ENCODE peak calls at places on chromosomes 6 and 20, in four cellular contexts. E is mesendoderm, S is H9, O is H1. G is an unnamed sample.

GRCh38 chr20:55535366-55535765 is 470.0 kb downstream of the CBLN4 start:
- DNase-seq in E (no peak), S (no peak), O (no peak), G (no peak)

GRCh38 chr20:57588596-57588995 is 27.7 kb downstream of the PCK1 start:
- DNase-seq in E (no peak), S (no peak), O (no peak), G (no peak)

GRCh38 chr6:70717038-70717801 is 49.5 kb downstream of the SMAP1 start:
- DNase-seq in E (no peak), S (no peak), O (no peak), G (no peak)

GRCh38 chr6:110491644-110492317 is 15.4 kb upstream of the SLC22A16 start:
- DNase-seq in E (peak), S (no peak), O (no peak), G (peak)

GRCh38 chr6:19399406-19399805 is 437.8 kb upstream of the ID4 start:
- DNase-seq in E (no peak), S (no peak), O (no peak), G (peak)

GRCh38 chr6:6758915-6759654 is 170.6 kb downstream of the LY86 start:
- DNase-seq in E (peak), S (peak), O (no peak), G (peak)

GRCh38 chr20:43586641-43587040 is 4.1 kb upstream of the IFT52 start:
- DNase-seq in E (no peak), S (no peak), O (no peak), G (no peak)

GRCh38 chr6:102670756-102671155 is 1277.2 kb downstream of the GRIK2 start:
- DNase-seq in E (no peak), S (no peak), O (no peak), G (no peak)

GRCh38 chr6:134398453-134398852 is 80.5 kb upstream of the SGK1 start:
- DNase-seq in E (no peak), S (no peak), O (no peak), G (no peak)

GRCh38 chr6:30075094-30075986 is at the start of gene RNF39:
- DNase-seq in E (no peak), S (no peak), O (no peak), G (no peak)

GRCh38 chr6:140909620-140910019 is 1223.1 kb upstream of the GJE1 start:
- DNase-seq in E (no peak), S (no peak), O (no peak), G (peak)

GRCh38 chr20:58246346-58246745 is 17.9 kb upstream of the ANKRD60 start:
- DNase-seq in E (peak), S (peak), O (no peak), G (no peak)

DNA sequence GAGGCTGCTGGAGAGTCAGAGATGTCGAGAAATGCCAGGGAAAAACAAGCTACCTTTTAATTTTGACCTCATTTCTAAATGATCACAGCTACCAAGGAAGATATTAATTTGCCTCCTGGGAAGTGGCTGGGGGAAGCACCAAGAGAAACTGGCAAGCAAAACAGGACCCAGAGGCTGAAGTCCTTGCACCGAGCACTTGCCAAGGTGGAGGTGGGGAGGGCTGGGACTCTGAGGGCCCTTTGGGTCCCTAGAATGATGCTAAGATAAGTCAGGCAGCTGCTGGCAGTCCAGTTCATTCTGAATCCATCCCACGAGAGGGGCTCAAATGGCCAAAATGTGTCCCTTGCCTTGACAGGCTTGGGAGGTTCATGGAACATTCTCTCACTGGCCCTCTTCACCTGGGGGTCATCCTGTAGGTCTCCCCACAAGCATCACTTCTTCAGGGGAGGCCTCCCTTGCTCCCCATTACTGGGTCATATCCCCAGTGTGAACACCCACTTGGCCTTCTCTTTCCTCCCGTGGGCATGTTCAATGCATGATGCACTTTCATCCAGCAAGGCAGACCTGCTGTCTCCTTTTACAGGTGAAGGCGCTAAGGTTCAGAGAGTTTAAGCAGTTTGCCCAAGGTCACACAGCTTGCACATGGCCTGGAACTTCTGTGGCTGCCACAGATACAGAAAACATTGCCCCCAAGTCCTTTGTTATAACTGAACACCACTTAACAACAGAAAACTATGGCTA is 39.1 kb upstream of the BLCAP start:
- DNase-seq in E (no peak), S (no peak), O (no peak), G (no peak)
- H4K5ac ChIP-seq in E (no peak), S (no peak), O (no peak), G (no peak)

GRCh38 chr6:149328083-149328482 is 10.6 kb downstream of the TAB2 start:
- DNase-seq in E (no peak), S (no peak), O (no peak), G (peak)
- H4K5ac ChIP-seq in E (no peak), S (no peak), O (no peak), G (no peak)

DNA sequence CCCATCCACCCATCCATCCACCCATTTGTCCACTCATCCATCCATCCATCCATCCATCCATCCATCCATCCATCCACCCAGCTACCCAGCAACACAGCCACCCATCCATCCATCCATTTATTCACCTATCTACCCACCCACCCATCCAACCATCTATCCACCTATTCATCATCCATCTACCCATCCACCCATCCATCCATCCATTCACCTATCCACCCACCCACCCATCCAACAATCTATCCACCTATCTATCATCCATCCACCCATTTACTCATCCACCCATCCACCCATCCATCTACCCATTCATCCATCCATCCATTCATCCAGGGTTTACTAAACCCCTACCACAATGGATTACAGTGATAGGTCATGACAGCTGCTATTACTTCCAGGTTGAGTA is 7.4 kb downstream of the SERPINB1 start:
- DNase-seq in E (no peak), S (no peak), O (no peak), G (no peak)
- H4K5ac ChIP-seq in E (no peak), S (no peak), O (no peak), G (no peak)

DNA sequence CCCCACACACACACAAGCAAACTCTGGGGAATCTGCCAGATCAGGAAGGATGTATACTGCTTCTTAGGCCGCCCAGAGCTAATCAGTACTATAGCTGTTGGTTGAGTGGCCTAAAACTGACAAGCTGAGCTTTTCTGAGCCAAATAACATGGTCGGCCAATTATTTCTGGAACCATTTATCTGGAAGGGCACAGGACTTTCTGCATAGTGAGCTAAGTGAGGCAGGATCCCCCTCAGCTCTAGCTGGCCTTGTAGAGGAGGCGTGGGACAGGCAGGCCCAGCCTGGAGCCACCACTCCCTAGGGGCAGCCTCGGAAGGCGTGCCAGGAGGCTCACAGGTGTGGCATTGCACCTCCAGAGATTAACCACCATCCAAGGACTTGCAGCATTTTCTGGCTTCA is 200.1 kb downstream of the TMEM242 start:
- DNase-seq in E (no peak), S (no peak), O (no peak), G (no peak)
- H4K5ac ChIP-seq in E (no peak), S (no peak), O (no peak), G (no peak)

DNA sequence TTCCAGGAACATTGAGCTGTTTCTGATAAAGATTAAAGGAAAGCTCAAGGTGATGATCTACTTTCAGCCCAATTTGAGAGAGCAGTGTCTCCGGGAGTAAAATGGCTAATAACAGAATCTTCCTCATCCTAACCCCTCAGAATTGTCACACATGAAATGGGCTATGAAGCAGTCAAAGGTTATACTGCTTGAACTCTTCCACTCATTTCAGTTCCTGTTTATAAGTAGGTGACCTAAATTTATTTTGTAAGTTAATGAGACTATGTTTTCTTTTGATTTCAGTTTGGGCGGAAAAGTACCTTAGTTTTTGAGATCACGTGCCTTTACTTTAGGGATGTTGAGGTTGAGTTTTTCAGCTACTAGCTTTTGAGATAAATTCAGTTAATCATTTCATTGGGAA is 47.2 kb downstream of the QKI start:
- DNase-seq in E (no peak), S (no peak), O (no peak), G (no peak)
- H4K5ac ChIP-seq in E (no peak), S (no peak), O (no peak), G (peak)

G was measured in IMR-90.